ENCODE peak calls at places on chromosomes 11 and 22, in nine cellular contexts. One of them, this sample, is unnamed.
A peak's percentile ranks its signal among the peaks of the same experiment; 100 is the strongest.

GRCh38 chr11:75450826-75451783 is 18.1 kb upstream of the KLHL35 start:
- DNase-seq in adrenal gland: no peak
- DNase-seq in NCI-H146: no peak
- DNase-seq in stimulated activated CD4-positive, alpha-beta T cell treated with anti-CD3 and anti-CD28 coated beads, Interleukin-1b, Interleukin-23, amount 100 ng/mL, for 24 hours: no peak
- DNase-seq in hypothalamus: no peak
- DNase-seq in NCI-H510A treated with DMSO at 0.1 percent for 48 hours: no peak
- DNase-seq in heart left ventricle: no peak
- DNase-seq in A172: no peak
- DNase-seq in T-helper 2 cell: peak; percentile 18
- DNase-seq in this sample: no peak

GRCh38 chr11:119284344-119285157 is 32.4 kb downstream of the MCAM start:
- DNase-seq in heart left ventricle: no peak
- DNase-seq in stimulated activated CD4-positive, alpha-beta T cell treated with anti-CD3 and anti-CD28 coated beads, Interleukin-1b, Interleukin-23, amount 100 ng/mL, for 24 hours: no peak
- DNase-seq in T-helper 2 cell: no peak
- DNase-seq in hypothalamus: no peak
- DNase-seq in A172: peak; percentile 32
- DNase-seq in NCI-H510A treated with DMSO at 0.1 percent for 48 hours: peak; percentile 16
- DNase-seq in NCI-H146: peak; percentile 11
- DNase-seq in adrenal gland: no peak
- DNase-seq in this sample: no peak

GRCh38 chr11:132058211-132058772 is 687.9 kb downstream of the NTM start:
- DNase-seq in NCI-H510A treated with DMSO at 0.1 percent for 48 hours: no peak
- DNase-seq in hypothalamus: no peak
- DNase-seq in stimulated activated CD4-positive, alpha-beta T cell treated with anti-CD3 and anti-CD28 coated beads, Interleukin-1b, Interleukin-23, amount 100 ng/mL, for 24 hours: no peak
- DNase-seq in heart left ventricle: no peak
- DNase-seq in T-helper 2 cell: no peak
- DNase-seq in NCI-H146: no peak
- DNase-seq in adrenal gland: peak; percentile 18
- DNase-seq in A172: peak; percentile 74
- DNase-seq in this sample: no peak

GRCh38 chr11:77851513-77851912 is 30.6 kb downstream of the AAMDC start:
- DNase-seq in NCI-H510A treated with DMSO at 0.1 percent for 48 hours: no peak
- DNase-seq in A172: no peak
- DNase-seq in stimulated activated CD4-positive, alpha-beta T cell treated with anti-CD3 and anti-CD28 coated beads, Interleukin-1b, Interleukin-23, amount 100 ng/mL, for 24 hours: no peak
- DNase-seq in hypothalamus: no peak
- DNase-seq in T-helper 2 cell: no peak
- DNase-seq in adrenal gland: no peak
- DNase-seq in heart left ventricle: no peak
- DNase-seq in NCI-H146: no peak
- DNase-seq in this sample: no peak

GRCh38 chr22:26674211-26675190 is 17.1 kb downstream of the MIAT start:
- DNase-seq in NCI-H146: peak; percentile 52
- DNase-seq in hypothalamus: no peak
- DNase-seq in A172: no peak
- DNase-seq in NCI-H510A treated with DMSO at 0.1 percent for 48 hours: no peak
- DNase-seq in T-helper 2 cell: no peak
- DNase-seq in stimulated activated CD4-positive, alpha-beta T cell treated with anti-CD3 and anti-CD28 coated beads, Interleukin-1b, Interleukin-23, amount 100 ng/mL, for 24 hours: no peak
- DNase-seq in adrenal gland: no peak
- DNase-seq in heart left ventricle: no peak
- DNase-seq in this sample: no peak

GRCh38 chr11:13667245-13667644 is 1.2 kb upstream of the FAR1 start:
- DNase-seq in NCI-H510A treated with DMSO at 0.1 percent for 48 hours: no peak
- DNase-seq in T-helper 2 cell: no peak
- DNase-seq in stimulated activated CD4-positive, alpha-beta T cell treated with anti-CD3 and anti-CD28 coated beads, Interleukin-1b, Interleukin-23, amount 100 ng/mL, for 24 hours: no peak
- DNase-seq in A172: no peak
- DNase-seq in NCI-H146: no peak
- DNase-seq in hypothalamus: no peak
- DNase-seq in adrenal gland: no peak
- DNase-seq in heart left ventricle: no peak
- DNase-seq in this sample: no peak

GRCh38 chr11:109853156-109853776 is 239.9 kb upstream of the ZC3H12C start:
- DNase-seq in NCI-H146: peak; percentile 36
- DNase-seq in heart left ventricle: no peak
- DNase-seq in T-helper 2 cell: no peak
- DNase-seq in stimulated activated CD4-positive, alpha-beta T cell treated with anti-CD3 and anti-CD28 coated beads, Interleukin-1b, Interleukin-23, amount 100 ng/mL, for 24 hours: no peak
- DNase-seq in hypothalamus: no peak
- DNase-seq in adrenal gland: no peak
- DNase-seq in A172: peak; percentile 19
- DNase-seq in NCI-H510A treated with DMSO at 0.1 percent for 48 hours: peak; percentile 18
- DNase-seq in this sample: no peak

GRCh38 chr11:93497575-93497974 is 45.6 kb downstream of the SMCO4 start:
- DNase-seq in stimulated activated CD4-positive, alpha-beta T cell treated with anti-CD3 and anti-CD28 coated beads, Interleukin-1b, Interleukin-23, amount 100 ng/mL, for 24 hours: no peak
- DNase-seq in NCI-H146: no peak
- DNase-seq in heart left ventricle: no peak
- DNase-seq in T-helper 2 cell: no peak
- DNase-seq in adrenal gland: no peak
- DNase-seq in hypothalamus: no peak
- DNase-seq in NCI-H510A treated with DMSO at 0.1 percent for 48 hours: no peak
- DNase-seq in A172: no peak
- DNase-seq in this sample: no peak

GRCh38 chr11:3146612-3147256 is 18.4 kb downstream of the OSBPL5 start:
- DNase-seq in stimulated activated CD4-positive, alpha-beta T cell treated with anti-CD3 and anti-CD28 coated beads, Interleukin-1b, Interleukin-23, amount 100 ng/mL, for 24 hours: no peak
- DNase-seq in hypothalamus: no peak
- DNase-seq in NCI-H146: no peak
- DNase-seq in A172: peak; percentile 47
- DNase-seq in NCI-H510A treated with DMSO at 0.1 percent for 48 hours: no peak
- DNase-seq in heart left ventricle: peak; percentile 63
- DNase-seq in adrenal gland: no peak
- DNase-seq in T-helper 2 cell: no peak
- DNase-seq in this sample: no peak

GRCh38 chr11:128468106-128468505 is 119.3 kb downstream of the ETS1 start:
- DNase-seq in stimulated activated CD4-positive, alpha-beta T cell treated with anti-CD3 and anti-CD28 coated beads, Interleukin-1b, Interleukin-23, amount 100 ng/mL, for 24 hours: no peak
- DNase-seq in heart left ventricle: no peak
- DNase-seq in adrenal gland: no peak
- DNase-seq in NCI-H146: no peak
- DNase-seq in hypothalamus: no peak
- DNase-seq in A172: no peak
- DNase-seq in T-helper 2 cell: no peak
- DNase-seq in NCI-H510A treated with DMSO at 0.1 percent for 48 hours: no peak
- DNase-seq in this sample: no peak

GRCh38 chr11:88106685-88107084 is 68.6 kb downstream of the RAB38 start:
- DNase-seq in hypothalamus: no peak
- DNase-seq in heart left ventricle: no peak
- DNase-seq in NCI-H146: no peak
- DNase-seq in A172: no peak
- DNase-seq in stimulated activated CD4-positive, alpha-beta T cell treated with anti-CD3 and anti-CD28 coated beads, Interleukin-1b, Interleukin-23, amount 100 ng/mL, for 24 hours: no peak
- DNase-seq in T-helper 2 cell: no peak
- DNase-seq in adrenal gland: no peak
- DNase-seq in NCI-H510A treated with DMSO at 0.1 percent for 48 hours: no peak
- DNase-seq in this sample: no peak

GRCh38 chr11:94737171-94737611 is 31.0 kb upstream of the AMOTL1 start:
- DNase-seq in stimulated activated CD4-positive, alpha-beta T cell treated with anti-CD3 and anti-CD28 coated beads, Interleukin-1b, Interleukin-23, amount 100 ng/mL, for 24 hours: no peak
- DNase-seq in T-helper 2 cell: no peak
- DNase-seq in hypothalamus: no peak
- DNase-seq in heart left ventricle: no peak
- DNase-seq in NCI-H510A treated with DMSO at 0.1 percent for 48 hours: no peak
- DNase-seq in NCI-H146: no peak
- DNase-seq in A172: peak; percentile 82
- DNase-seq in adrenal gland: no peak
- DNase-seq in this sample: no peak

GRCh38 chr22:46388647-46389046 is 53.1 kb downstream of the TRMU start:
- DNase-seq in hypothalamus: no peak
- DNase-seq in T-helper 2 cell: no peak
- DNase-seq in adrenal gland: no peak
- DNase-seq in NCI-H510A treated with DMSO at 0.1 percent for 48 hours: no peak
- DNase-seq in A172: no peak
- DNase-seq in heart left ventricle: no peak
- DNase-seq in stimulated activated CD4-positive, alpha-beta T cell treated with anti-CD3 and anti-CD28 coated beads, Interleukin-1b, Interleukin-23, amount 100 ng/mL, for 24 hours: no peak
- DNase-seq in NCI-H146: no peak
- DNase-seq in this sample: no peak

This sample was measured in tibial nerve.